ENCODE peak calls at places on chromosomes 11 and 22, in six cellular contexts. H, V, Q, E, X and I are unnamed samples. For H3K27me3, the result is how much of the 10 kb centered on the place peaks cover.

GRCh38 chr22:33302549-33302948 is 244.4 kb upstream of the SYN3 start:
- DNase-seq in E (no peak), H (no peak), Q (no peak), V (no peak), X (no peak), I (no peak)

GRCh38 chr11:72684236-72684912 is 10.2 kb upstream of the PDE2A start:
- DNase-seq in V (peak), E (peak), Q (no peak), X (peak), H (no peak), I (no peak)

GRCh38 chr11:2089536-2090165 is 49.5 kb downstream of the IGF2 start:
- DNase-seq in X (no peak), V (no peak), H (no peak), E (no peak), Q (no peak), I (no peak)

GRCh38 chr11:18567081-18567480 is 21.5 kb downstream of the UEVLD start:
- DNase-seq in V (no peak), H (no peak), Q (no peak), X (no peak), E (no peak), I (no peak)

GRCh38 chr11:131667566-131667965 is 297.2 kb downstream of the NTM start:
- DNase-seq in V (no peak), X (no peak), H (no peak), E (no peak), Q (no peak), I (no peak)

GRCh38 chr11:27083782-27084181 is 43.2 kb downstream of the BBOX1 start:
- DNase-seq in X (no peak), V (no peak), H (no peak), Q (no peak), E (no peak), I (no peak)

GRCh38 chr11:34302046-34302921 is 55.5 kb downstream of the ABTB2 start:
- DNase-seq in X (no peak), E (no peak), H (peak), Q (no peak), V (no peak), I (no peak)

GRCh38 chr22:39738746-39739145 is 154.8 kb downstream of the ENTHD1 start:
- DNase-seq in E (no peak), X (no peak), V (no peak), H (peak), Q (no peak), I (no peak)

GRCh38 chr22:49971232-49972162 is 10.9 kb downstream of the PIM3 start:
- DNase-seq in V (peak), Q (peak), X (peak), E (no peak), H (no peak), I (no peak)

GRCh38 chr11:35682230-35683195 is 19.9 kb downstream of the TRIM44 start:
- DNase-seq in H (no peak), X (no peak), E (no peak), Q (no peak), V (no peak), I (no peak)

GRCh38 chr11:10911907-10912306 is 54.1 kb upstream of the ZBED5 start:
- DNase-seq in H (no peak), E (no peak), V (no peak), Q (no peak), X (no peak), I (no peak)

GRCh38 chr11:69799097-69799496 is 20.1 kb downstream of the FGF3 start:
- DNase-seq in H (no peak), V (no peak), E (no peak), Q (no peak), X (no peak), I (no peak)

GRCh38 chr11:129766858-129767604 is 48.6 kb upstream of the TMEM45B start:
- DNase-seq in V (peak), E (no peak), H (no peak), X (no peak), Q (no peak), I (no peak)

GRCh38 chr22:43541462-43542407 is 129.9 kb downstream of the MPPED1 start:
- DNase-seq in H (no peak), V (no peak), Q (no peak), X (no peak), E (no peak), I (no peak)

GRCh38 chr22:43260818-43261217 is 73.9 kb upstream of the TTLL12 start:
- DNase-seq in Q (no peak), H (no peak), E (no peak), X (no peak), V (no peak), I (no peak)

GRCh38 chr11:69126286-69126685 is 29.4 kb upstream of the SMIM38 start:
- DNase-seq in V (peak), H (no peak), Q (peak), X (no peak), E (no peak), I (no peak)

GRCh38 chr11:75184757-75185156 is 33.9 kb downstream of the SLCO2B1 start:
- DNase-seq in Q (no peak), X (no peak), V (no peak), E (no peak), H (no peak), I (no peak)

GRCh38 chr22:23705358-23705757 is 14.5 kb downstream of the RGL4 start:
- DNase-seq in X (no peak), V (no peak), H (no peak), Q (no peak), E (no peak), I (no peak)

GRCh38 chr11:19201737-19202605 is at the start of gene CSRP3:
- DNase-seq in Q (no peak), V (no peak), E (no peak), H (no peak), X (peak), I (no peak)

GRCh38 chr22:19174106-19175025 is 4.2 kb downstream of the SLC25A1 start:
- DNase-seq in Q (no peak), E (no peak), H (no peak), X (peak), V (no peak), I (no peak)

GRCh38 chr11:30859709-30860108 is 273.6 kb upstream of the MPPED2 start:
- DNase-seq in V (no peak), X (no peak), E (no peak), Q (no peak), H (no peak), I (no peak)

GRCh38 chr11:95375881-95376280 is 144.9 kb upstream of the SESN3 start:
- DNase-seq in X (no peak), E (no peak), Q (no peak), V (no peak), H (peak), I (no peak)

GRCh38 chr22:20629401-20629800 is 122.0 kb downstream of the MED15 start:
- DNase-seq in V (no peak), Q (no peak), H (no peak), E (no peak), X (no peak), I (no peak)

GRCh38 chr22:24725736-24726135 is 48.8 kb downstream of the PIWIL3 start:
- DNase-seq in H (no peak), X (no peak), E (no peak), V (no peak), Q (no peak), I (no peak)

GRCh38 chr11:61529537-61530225 is 21.1 kb downstream of the LRRC10B start:
- DNase-seq in E (no peak), Q (no peak), X (no peak), V (peak), H (no peak), I (no peak)

GRCh38 chr22:45094826-45095225 is 68.9 kb upstream of the NUP50 start:
- DNase-seq in X (no peak), E (no peak), H (no peak), V (no peak), Q (no peak), I (no peak)

GRCh38 chr22:46776876-46777608 is 14.6 kb downstream of the TBC1D22A start:
- DNase-seq in E (no peak), Q (no peak), H (no peak), V (no peak), X (no peak), I (no peak)
- H3K4me3 ChIP-seq in E (no peak), Q (no peak), H (no peak), V (no peak), X (no peak), I (no peak)

DNA sequence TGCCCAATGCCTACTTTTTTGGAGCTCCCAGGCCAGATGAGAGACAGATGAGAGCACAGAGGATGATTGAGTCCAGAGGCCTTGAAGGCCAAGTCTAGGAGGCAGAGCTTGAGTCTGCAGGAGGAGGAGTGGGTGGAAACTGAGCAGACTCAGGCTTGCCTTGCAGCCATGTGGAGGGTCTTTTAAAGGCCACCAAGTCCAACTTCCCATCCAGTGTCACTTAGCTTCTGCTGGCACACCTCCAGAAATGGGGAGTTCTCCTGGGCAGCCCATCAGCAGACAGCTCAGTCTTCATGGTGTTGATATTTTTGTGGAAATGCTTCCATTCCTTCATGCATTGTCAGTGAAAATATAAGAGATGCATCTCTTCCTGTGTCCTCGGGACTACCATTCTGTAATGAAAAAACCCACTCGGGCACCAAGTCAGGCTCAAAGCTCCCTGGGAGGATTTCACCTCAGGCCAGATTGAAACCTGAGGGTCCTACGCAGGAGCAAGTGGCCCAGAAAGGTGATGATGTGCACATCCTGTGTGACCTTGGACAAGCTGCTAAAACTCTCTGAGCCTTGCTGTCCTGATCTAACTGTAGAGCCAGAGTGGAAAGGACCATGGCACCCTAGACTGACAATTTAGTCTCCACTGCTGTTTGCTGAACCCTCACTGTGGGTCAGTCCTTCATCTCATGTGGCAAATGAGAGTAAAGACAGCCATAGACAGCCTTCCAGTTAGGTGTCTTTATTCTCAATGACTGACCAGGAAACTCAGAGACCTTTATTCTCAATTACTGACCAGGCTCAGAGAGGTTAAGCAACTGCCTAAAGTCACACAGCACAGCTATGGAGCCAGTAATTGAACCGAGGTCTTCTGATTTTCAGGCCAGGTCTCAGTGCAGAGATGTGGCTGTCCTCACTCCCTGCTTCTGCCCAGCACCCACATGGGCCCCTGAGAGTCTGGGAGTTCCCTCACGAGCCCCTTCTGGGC is 2.9 kb upstream of the LRRC32 start:
- DNase-seq in X (no peak), Q (no peak), E (no peak), V (no peak), H (no peak), I (no peak)
- H3K27me3 ChIP-seq in X (under half), Q (under half), E (under half), V (under half), H (under half), I (under half)

GRCh38 chr11:76800466-76801200 is 17.5 kb downstream of the TSKU start:
- DNase-seq in H (no peak), X (no peak), V (peak), E (no peak), Q (no peak), I (no peak)

GRCh38 chr11:76798202-76798581 is 15.0 kb downstream of the TSKU start:
- DNase-seq in V (peak), Q (no peak), X (no peak), H (no peak), E (no peak), I (no peak)

GRCh38 chr11:76798656-76799055 is 15.5 kb downstream of the TSKU start:
- DNase-seq in V (no peak), X (peak), H (no peak), Q (no peak), E (no peak), I (no peak)

GRCh38 chr11:76797341-76798201 is 14.4 kb downstream of the TSKU start:
- DNase-seq in Q (no peak), H (no peak), V (peak), E (no peak), X (no peak), I (no peak)

DNA sequence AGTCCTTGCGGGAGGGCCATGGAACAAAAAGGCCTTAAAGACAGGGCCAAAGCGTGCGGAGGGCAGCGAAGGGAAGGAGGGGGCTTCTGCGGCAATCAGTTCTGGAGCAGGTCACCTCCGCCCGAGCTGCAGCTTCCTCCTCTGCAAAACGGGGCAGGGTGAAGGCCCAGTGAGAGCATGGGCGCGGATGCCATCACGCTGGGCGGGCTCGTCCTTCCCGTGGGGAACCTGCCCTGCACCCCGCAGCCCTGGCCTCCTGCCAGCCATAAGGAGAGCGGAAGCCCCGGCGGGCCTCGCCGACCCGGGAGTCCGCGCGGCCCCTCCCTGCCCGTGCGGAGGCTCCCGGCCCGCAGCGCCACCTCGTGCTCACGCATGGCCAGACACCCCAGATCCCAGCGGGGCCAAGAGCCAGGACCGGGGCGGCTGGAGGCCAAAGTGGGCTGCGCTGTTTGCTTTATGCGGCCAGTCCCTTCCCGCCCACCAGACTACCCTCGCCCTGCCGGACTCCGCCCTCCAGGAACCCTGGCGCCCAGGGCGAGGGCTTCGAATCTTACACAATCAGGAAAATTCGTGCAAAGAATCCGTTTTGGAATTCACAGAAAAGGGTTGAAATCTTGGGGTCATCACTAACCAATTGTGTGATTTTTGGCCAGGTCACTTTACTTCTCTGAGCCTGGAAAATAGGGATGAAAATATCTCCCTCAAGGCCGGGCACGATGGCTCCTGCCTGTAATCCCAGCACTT is 16.1 kb downstream of the TSKU start:
- DNase-seq in Q (peak), X (peak), E (peak), V (peak), H (no peak), I (no peak)
- H3K4me3 ChIP-seq in Q (peak), X (no peak), E (peak), V (peak), H (no peak), I (peak)

GRCh38 chr11:128694618-128695481 is 978 bp downstream of the FLI1 start:
- DNase-seq in V (no peak), E (no peak), H (no peak), X (peak), Q (peak), I (no peak)

GRCh38 chr11:128701086-128701485 is 7.2 kb downstream of the FLI1 start:
- DNase-seq in X (no peak), H (no peak), E (no peak), V (no peak), Q (no peak), I (no peak)

GRCh38 chr11:128695539-128696221 is 1.8 kb downstream of the FLI1 start:
- DNase-seq in Q (peak), X (peak), E (no peak), V (peak), H (no peak), I (no peak)

GRCh38 chr11:128696930-128697329 is 3.1 kb downstream of the FLI1 start:
- DNase-seq in V (no peak), E (no peak), H (no peak), X (no peak), Q (no peak), I (no peak)

GRCh38 chr11:128697645-128698174 is 3.8 kb downstream of the FLI1 start:
- DNase-seq in H (no peak), X (no peak), Q (no peak), V (no peak), E (no peak), I (no peak)
- H3K27me3 ChIP-seq in H (under half), X (under half), Q (under half), V (under half), E (under half), I (under half)

DNA sequence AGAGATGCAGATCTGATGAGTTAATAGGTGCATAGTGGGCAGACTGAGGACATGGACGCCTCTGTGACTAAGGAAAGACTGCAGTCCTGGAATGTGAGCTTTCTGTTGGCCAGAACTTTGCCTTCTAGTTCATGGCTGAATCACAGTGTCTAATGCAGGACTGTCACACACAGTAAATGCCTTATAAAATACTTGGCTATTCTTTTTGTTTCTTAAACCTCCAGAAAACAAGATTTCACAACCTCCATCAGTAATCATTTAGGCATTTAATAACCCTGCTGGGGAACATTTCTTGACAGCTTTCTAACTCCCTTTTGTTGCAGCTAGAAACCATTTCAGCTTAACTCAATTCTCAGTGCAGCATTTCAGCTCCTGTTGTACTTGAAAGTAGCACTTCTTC is 335.8 kb upstream of the DDI1 start:
- DNase-seq in Q (no peak), V (no peak), X (no peak), H (peak), E (no peak), I (no peak)
- H3K4me3 ChIP-seq in Q (no peak), V (no peak), X (no peak), H (no peak), E (no peak), I (no peak)

GRCh38 chr11:122655527-122656072 is at the start of gene UBASH3B:
- DNase-seq in E (peak), X (peak), V (peak), Q (peak), H (no peak), I (peak)

GRCh38 chr11:122653911-122654310 is 1.6 kb upstream of the UBASH3B start:
- DNase-seq in X (no peak), E (no peak), H (no peak), V (no peak), Q (no peak), I (no peak)

GRCh38 chr11:122650619-122651018 is 4.9 kb upstream of the UBASH3B start:
- DNase-seq in E (no peak), V (no peak), H (no peak), Q (no peak), X (no peak), I (no peak)

GRCh38 chr11:122649133-122649532 is 6.4 kb upstream of the UBASH3B start:
- DNase-seq in E (no peak), Q (no peak), H (no peak), X (no peak), V (no peak), I (no peak)

GRCh38 chr11:122652495-122652894 is 3.0 kb upstream of the UBASH3B start:
- DNase-seq in X (no peak), V (no peak), Q (no peak), H (no peak), E (no peak), I (no peak)
- H3K27me3 ChIP-seq in X (under half), V (under half), Q (under half), H (under half), E (under half), I (under half)

GRCh38 chr11:6237271-6237670 is 1.6 kb upstream of the CNGA4 start:
- DNase-seq in V (no peak), Q (no peak), E (no peak), H (no peak), X (no peak), I (no peak)
- H3K4me3 ChIP-seq in V (no peak), Q (no peak), E (no peak), H (no peak), X (no peak), I (no peak)